ENCODE peak calls at places on chromosomes 11 and 22, in nine cellular contexts. B, U, F, Z, I, L, D, O and G are unnamed samples.
A peak's percentile ranks its signal among the peaks of the same experiment; 100 is the strongest.

GRCh38 chr11:123755344-123755743 is 1.0 kb upstream of the OR6X1 start:
- DNase-seq in F (no peak), B (no peak), L (no peak), I (no peak), D (no peak), U (no peak), Z (no peak), O (no peak), G (no peak)

GRCh38 chr11:64906314-64906635 is 10.7 kb downstream of the ATG2A start:
- DNase-seq in F (no peak), L (no peak), U (no peak), D (no peak), Z (no peak), O (no peak), I (no peak), B (no peak), G (no peak)

GRCh38 chr11:76770642-76771445 is 12.3 kb upstream of the TSKU start:
- DNase-seq in U (peak; percentile 86), O (no peak), F (no peak), L (no peak), D (peak; percentile 95), Z (no peak), I (no peak), B (peak; percentile 86), G (no peak)

GRCh38 chr11:59556115-59556882 is 45.0 kb downstream of the OR4D9 start:
- DNase-seq in B (peak; percentile 79), F (no peak), O (no peak), Z (no peak), I (peak; percentile 31), U (no peak), D (peak; percentile 95), L (peak; percentile 90), G (no peak)

GRCh38 chr11:27183672-27184457 is 143.2 kb downstream of the BBOX1 start:
- DNase-seq in Z (no peak), F (no peak), O (no peak), L (peak; percentile 79), D (peak; percentile 83), U (peak; percentile 23), B (peak; percentile 54), I (no peak), G (peak; percentile 43)

GRCh38 chr22:29762263-29762662 is 4.5 kb downstream of the ZMAT5 start:
- DNase-seq in L (no peak), U (no peak), I (no peak), F (peak; percentile 40), Z (no peak), B (no peak), O (no peak), D (no peak), G (peak; percentile 70)

GRCh38 chr11:14082338-14082737 is 119.8 kb downstream of the SPON1 start:
- DNase-seq in U (no peak), L (no peak), F (no peak), O (no peak), B (no peak), I (no peak), D (no peak), Z (no peak), G (no peak)

GRCh38 chr11:124897681-124898680 is at the start of gene ROBO4:
- DNase-seq in Z (no peak), D (peak; percentile 97), F (no peak), U (no peak), L (no peak), I (peak; percentile 74), O (no peak), B (peak; percentile 25), G (peak; percentile 96)

GRCh38 chr22:29786026-29786425 is 18.9 kb downstream of the UQCR10 start:
- DNase-seq in B (no peak), I (no peak), U (no peak), L (no peak), F (no peak), O (no peak), Z (no peak), D (no peak), G (no peak)

GRCh38 chr11:35141538-35141937 is 2.6 kb downstream of the CD44 start:
- DNase-seq in L (no peak), U (peak; percentile 41), Z (peak; percentile 79), O (peak; percentile 85), B (no peak), I (peak; percentile 39), D (no peak), F (peak; percentile 84), G (no peak)

GRCh38 chr11:106176817-106177216 is 99.4 kb downstream of the AASDHPPT start:
- DNase-seq in O (no peak), L (no peak), D (no peak), B (no peak), F (peak; percentile 37), U (no peak), Z (no peak), I (no peak), G (no peak)

GRCh38 chr11:106177311-106177710 is 99.8 kb downstream of the AASDHPPT start:
- DNase-seq in O (no peak), I (no peak), L (no peak), Z (no peak), D (no peak), U (no peak), F (peak; percentile 20), B (no peak), G (no peak)

GRCh38 chr11:106173291-106173690 is 95.8 kb downstream of the AASDHPPT start:
- DNase-seq in Z (no peak), D (no peak), O (no peak), F (no peak), B (no peak), L (no peak), I (no peak), U (no peak), G (no peak)

GRCh38 chr11:106167085-106167484 is 89.6 kb downstream of the AASDHPPT start:
- DNase-seq in F (no peak), L (no peak), Z (no peak), D (no peak), U (no peak), B (no peak), O (no peak), I (no peak), G (no peak)

GRCh38 chr11:106172389-106172991 is 95.0 kb downstream of the AASDHPPT start:
- DNase-seq in O (no peak), L (no peak), U (no peak), B (no peak), I (no peak), D (no peak), F (no peak), Z (no peak), G (no peak)
- H3K4me3 ChIP-seq in O (no peak overlapping the region), L (no peak overlapping the region), U (no peak overlapping the region), B (no peak overlapping the region), I (no peak overlapping the region), D (no peak overlapping the region), F (no peak overlapping the region), Z (no peak overlapping the region), G (no peak overlapping the region)

GRCh38 chr11:46237248-46238077 is 40.0 kb upstream of the CREB3L1 start:
- DNase-seq in I (peak; percentile 64), B (peak; percentile 65), U (no peak), D (peak; percentile 95), F (peak; percentile 92), O (peak; percentile 64), L (no peak), Z (peak; percentile 81), G (peak; percentile 56)

GRCh38 chr11:46238078-46238966 is 39.1 kb upstream of the CREB3L1 start:
- DNase-seq in U (no peak), I (peak; percentile 71), F (peak; percentile 95), D (peak; percentile 62), O (peak; percentile 82), Z (peak; percentile 89), L (no peak), B (peak; percentile 64), G (peak; percentile 56)

GRCh38 chr11:46235777-46236688 is 41.4 kb upstream of the CREB3L1 start:
- DNase-seq in L (no peak), F (no peak), O (no peak), Z (no peak), U (no peak), B (no peak), D (peak; percentile 72), I (no peak), G (no peak)

GRCh38 chr11:46236918-46237247 is 40.6 kb upstream of the CREB3L1 start:
- DNase-seq in B (no peak), F (no peak), D (no peak), I (no peak), Z (peak; percentile 68), U (no peak), L (no peak), O (peak; percentile 61), G (no peak)

GRCh38 chr11:46234261-46234660 is 43.2 kb upstream of the CREB3L1 start:
- DNase-seq in D (no peak), Z (no peak), B (no peak), F (no peak), L (no peak), U (no peak), I (no peak), O (no peak), G (no peak)
- H3K4me3 ChIP-seq in D (no peak overlapping the region), Z (no peak overlapping the region), B (no peak overlapping the region), F (no peak overlapping the region), L (no peak overlapping the region), U (no peak overlapping the region), I (no peak overlapping the region), O (no peak overlapping the region), G (no peak overlapping the region)

DNA sequence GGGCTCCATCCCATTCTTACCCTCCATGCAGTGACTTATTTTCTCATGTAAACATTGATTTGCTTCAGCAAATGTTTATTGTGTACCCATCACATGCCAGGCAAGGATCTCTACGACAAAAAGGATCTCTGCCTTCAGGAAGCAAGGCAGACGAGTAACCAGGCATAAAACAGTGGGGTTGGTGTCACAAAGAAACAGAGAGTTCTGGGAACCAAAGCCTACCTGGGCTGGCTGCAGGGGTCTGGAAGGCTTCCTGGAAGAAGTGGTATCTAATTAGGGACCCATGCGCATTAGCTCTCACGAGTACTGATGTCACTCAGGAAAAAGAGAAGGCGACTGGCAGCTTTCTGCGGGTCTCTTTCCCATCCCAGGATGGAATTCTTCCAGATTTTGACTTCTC is 44.5 kb downstream of the KIAA1671 start:
- DNase-seq in B (no peak), O (no peak), Z (no peak), I (no peak), D (no peak), U (no peak), L (no peak), F (no peak), G (no peak)
- H3K4me3 ChIP-seq in B (no peak overlapping the region), O (no peak overlapping the region), Z (no peak overlapping the region), I (no peak overlapping the region), D (no peak overlapping the region), U (no peak overlapping the region), L (no peak overlapping the region), F (no peak overlapping the region), G (peak overlapping the region; percentile 23)

GRCh38 chr11:1546536-1547466 is 25.3 kb downstream of the DUSP8 start:
- DNase-seq in I (no peak), D (peak; percentile 10), Z (peak; percentile 83), O (no peak), L (peak; percentile 78), F (peak; percentile 83), U (no peak), B (no peak), G (peak; percentile 61)
- H3K4me3 ChIP-seq in I (peak overlapping the region; percentile 70), D (no peak overlapping the region), Z (peak overlapping the region; percentile 46), O (peak overlapping the region; percentile 55), L (no peak overlapping the region), F (peak overlapping the region; percentile 13), U (peak overlapping the region; percentile 44), B (peak overlapping the region; percentile 48), G (peak overlapping the region; percentile 46)

DNA sequence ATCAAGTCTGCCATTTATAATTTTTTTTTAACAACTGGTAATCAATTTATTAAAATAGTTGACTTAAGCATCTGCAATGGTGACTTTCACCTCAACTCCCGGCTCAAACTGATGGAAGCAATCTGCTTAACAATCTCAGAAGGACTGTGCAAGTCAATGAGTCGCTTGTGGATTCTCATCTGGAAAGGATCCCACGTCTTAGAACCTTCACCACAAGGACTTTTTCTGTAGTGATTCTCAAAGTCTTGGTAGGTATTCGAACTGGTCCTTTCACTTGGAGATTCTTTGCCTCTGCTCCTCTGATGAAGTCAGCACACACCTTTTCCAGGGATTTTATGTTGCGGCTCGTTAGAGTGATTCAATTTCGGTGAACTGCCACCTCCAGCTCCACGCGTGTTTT is 7.3 kb downstream of the RSF1 start:
- DNase-seq in L (no peak), U (no peak), D (peak; percentile 26), Z (no peak), B (no peak), O (no peak), F (no peak), I (no peak), G (no peak)
- H3K4me3 ChIP-seq in L (no peak overlapping the region), U (no peak overlapping the region), D (no peak overlapping the region), Z (no peak overlapping the region), B (no peak overlapping the region), O (no peak overlapping the region), F (no peak overlapping the region), I (no peak overlapping the region), G (no peak overlapping the region)